ENCODE peak calls at places on chromosomes 16 and 17, in four cellular contexts. One of them, this sample, is unnamed.

GRCh38 chr16:85334718-85335583 is 222.7 kb upstream of the CIBAR2 start:
- DNase-seq in T-helper 17 cell: no peak
- DNase-seq in glutamatergic neuron: no peak
- DNase-seq in AG04450: no peak
- DNase-seq in this sample: no peak

GRCh38 chr17:69466451-69466850 is 52.0 kb downstream of the MAP2K6 start:
- DNase-seq in AG04450: no peak
- DNase-seq in T-helper 17 cell: no peak
- DNase-seq in glutamatergic neuron: no peak
- DNase-seq in this sample: no peak

GRCh38 chr17:11515901-11516300 is 82.4 kb upstream of the DNAH9 start:
- DNase-seq in glutamatergic neuron: no peak
- DNase-seq in AG04450: no peak
- DNase-seq in T-helper 17 cell: no peak
- DNase-seq in this sample: no peak

GRCh38 chr17:1906622-1907021 is 76.8 kb downstream of the RPA1 start:
- DNase-seq in AG04450: no peak
- DNase-seq in T-helper 17 cell: no peak
- DNase-seq in glutamatergic neuron: no peak
- DNase-seq in this sample: no peak

GRCh38 chr17:8789743-8790142 is 9.4 kb downstream of the MFSD6L start:
- DNase-seq in AG04450: no peak
- DNase-seq in T-helper 17 cell: no peak
- DNase-seq in glutamatergic neuron: no peak
- DNase-seq in this sample: no peak

GRCh38 chr16:2795714-2796143 is 2.5 kb upstream of the PRSS41 start:
- DNase-seq in AG04450: no peak
- DNase-seq in T-helper 17 cell: no peak
- DNase-seq in glutamatergic neuron: no peak
- DNase-seq in this sample: peak; percentile 70

GRCh38 chr17:75048396-75048933 is 1.4 kb downstream of the KCTD2 start:
- DNase-seq in glutamatergic neuron: no peak
- DNase-seq in AG04450: no peak
- DNase-seq in T-helper 17 cell: no peak
- DNase-seq in this sample: no peak

GRCh38 chr17:75565066-75565465 is 22.5 kb upstream of the MYO15B start:
- DNase-seq in glutamatergic neuron: no peak
- DNase-seq in T-helper 17 cell: no peak
- DNase-seq in AG04450: no peak
- DNase-seq in this sample: no peak

GRCh38 chr17:74532115-74532514 is 840 bp upstream of the CD300LB start:
- DNase-seq in AG04450: no peak
- DNase-seq in T-helper 17 cell: no peak
- DNase-seq in glutamatergic neuron: no peak
- DNase-seq in this sample: peak; percentile 51

GRCh38 chr17:29004081-29004692 is 1.6 kb downstream of the SEZ6 start:
- DNase-seq in T-helper 17 cell: no peak
- DNase-seq in glutamatergic neuron: no peak
- DNase-seq in AG04450: peak; percentile 3
- DNase-seq in this sample: no peak

GRCh38 chr17:8142887-8143580 is 9.2 kb downstream of the PER1 start:
- DNase-seq in T-helper 17 cell: no peak
- DNase-seq in AG04450: no peak
- DNase-seq in glutamatergic neuron: no peak
- DNase-seq in this sample: no peak

GRCh38 chr17:44095647-44096496 is 25.3 kb downstream of the G6PC3 start:
- DNase-seq in AG04450: peak; percentile 79
- DNase-seq in T-helper 17 cell: no peak
- DNase-seq in glutamatergic neuron: peak; percentile 65
- DNase-seq in this sample: peak; percentile 73

GRCh38 chr16:78390070-78390469 is 290.6 kb downstream of the WWOX start:
- DNase-seq in T-helper 17 cell: no peak
- DNase-seq in glutamatergic neuron: no peak
- DNase-seq in AG04450: no peak
- DNase-seq in this sample: no peak

GRCh38 chr16:85798901-85799496 is 345 bp downstream of the EMC8 start:
- DNase-seq in glutamatergic neuron: peak; percentile 52
- DNase-seq in AG04450: no peak
- DNase-seq in T-helper 17 cell: peak; percentile 18
- DNase-seq in this sample: no peak

GRCh38 chr16:68490829-68491575 is 42.7 kb upstream of the SMPD3 start:
- DNase-seq in glutamatergic neuron: no peak
- DNase-seq in T-helper 17 cell: no peak
- DNase-seq in AG04450: no peak
- DNase-seq in this sample: peak; percentile 77

GRCh38 chr17:4949321-4950074 is 1.2 kb upstream of the PFN1 start:
- DNase-seq in AG04450: no peak
- DNase-seq in T-helper 17 cell: peak; percentile 66
- DNase-seq in glutamatergic neuron: peak; percentile 74
- DNase-seq in this sample: peak; percentile 80

GRCh38 chr16:12258806-12259205 is 282.3 kb downstream of the SNX29 start:
- DNase-seq in glutamatergic neuron: no peak
- DNase-seq in AG04450: no peak
- DNase-seq in T-helper 17 cell: no peak
- DNase-seq in this sample: no peak

GRCh38 chr17:29674270-29674669 is 51.6 kb upstream of the CORO6 start:
- DNase-seq in T-helper 17 cell: no peak
- DNase-seq in glutamatergic neuron: no peak
- DNase-seq in AG04450: no peak
- DNase-seq in this sample: no peak

GRCh38 chr16:58026139-58026704 is 668 bp downstream of the MMP15 start:
- DNase-seq in AG04450: no peak
- DNase-seq in glutamatergic neuron: peak; percentile 62
- DNase-seq in T-helper 17 cell: no peak
- DNase-seq in this sample: no peak

This sample was measured in ureter.